ENCODE peak calls at places on chromosomes 1 and 21, in seven cellular contexts. One of them, this sample, is unnamed.

GRCh38 chr1:154237880-154238506 is 17.2 kb downstream of the UBAP2L start:
- DNase-seq in PC-9: no peak
- DNase-seq in tibial nerve: no peak
- DNase-seq in Peyer's patch: no peak
- DNase-seq in fibroblast of lung: no peak
- DNase-seq in tibial artery: no peak
- DNase-seq in gastrocnemius medialis: no peak
- DNase-seq in this sample: no peak

GRCh38 chr1:15627343-15627988 is 10.2 kb downstream of the DDI2 start:
- DNase-seq in PC-9: no peak
- DNase-seq in tibial nerve: no peak
- DNase-seq in Peyer's patch: no peak
- DNase-seq in fibroblast of lung: no peak
- DNase-seq in tibial artery: no peak
- DNase-seq in gastrocnemius medialis: no peak
- DNase-seq in this sample: no peak

GRCh38 chr1:5978452-5978851 is 13.8 kb downstream of the NPHP4 start:
- DNase-seq in PC-9: no peak
- DNase-seq in tibial nerve: no peak
- DNase-seq in Peyer's patch: no peak
- DNase-seq in fibroblast of lung: peak
- DNase-seq in tibial artery: peak
- DNase-seq in gastrocnemius medialis: no peak
- DNase-seq in this sample: no peak

GRCh38 chr1:93056214-93056613 is 22.9 kb upstream of the MTF2 start:
- DNase-seq in PC-9: no peak
- DNase-seq in tibial nerve: no peak
- DNase-seq in Peyer's patch: no peak
- DNase-seq in fibroblast of lung: peak
- DNase-seq in tibial artery: no peak
- DNase-seq in gastrocnemius medialis: no peak
- DNase-seq in this sample: peak

GRCh38 chr1:152162826-152163463 is 3.9 kb upstream of the RPTN start:
- DNase-seq in PC-9: no peak
- DNase-seq in tibial nerve: no peak
- DNase-seq in Peyer's patch: no peak
- DNase-seq in fibroblast of lung: peak
- DNase-seq in tibial artery: no peak
- DNase-seq in gastrocnemius medialis: no peak
- DNase-seq in this sample: peak

GRCh38 chr1:156848461-156849150 is 10.3 kb downstream of the INSRR start:
- DNase-seq in PC-9: peak
- DNase-seq in tibial nerve: no peak
- DNase-seq in Peyer's patch: peak
- DNase-seq in fibroblast of lung: peak
- DNase-seq in tibial artery: no peak
- DNase-seq in gastrocnemius medialis: no peak
- DNase-seq in this sample: no peak

GRCh38 chr1:3135073-3135745 is 66.2 kb downstream of the PRDM16 start:
- DNase-seq in PC-9: no peak
- DNase-seq in tibial nerve: no peak
- DNase-seq in Peyer's patch: no peak
- DNase-seq in fibroblast of lung: no peak
- DNase-seq in tibial artery: no peak
- DNase-seq in gastrocnemius medialis: no peak
- DNase-seq in this sample: no peak

GRCh38 chr1:248810727-248811513 is 14.8 kb downstream of the SH3BP5L start:
- DNase-seq in PC-9: peak
- DNase-seq in tibial nerve: no peak
- DNase-seq in Peyer's patch: no peak
- DNase-seq in fibroblast of lung: no peak
- DNase-seq in tibial artery: no peak
- DNase-seq in gastrocnemius medialis: peak
- DNase-seq in this sample: no peak

GRCh38 chr1:1433804-1434130 is 1.7 kb upstream of the VWA1 start:
- DNase-seq in PC-9: peak
- DNase-seq in tibial nerve: no peak
- DNase-seq in Peyer's patch: no peak
- DNase-seq in fibroblast of lung: peak
- DNase-seq in tibial artery: peak
- DNase-seq in gastrocnemius medialis: no peak
- DNase-seq in this sample: no peak

GRCh38 chr21:45486443-45487160 is 55.6 kb downstream of the SLC19A1 start:
- DNase-seq in PC-9: no peak
- DNase-seq in tibial nerve: no peak
- DNase-seq in Peyer's patch: no peak
- DNase-seq in fibroblast of lung: no peak
- DNase-seq in tibial artery: no peak
- DNase-seq in gastrocnemius medialis: no peak
- DNase-seq in this sample: no peak

GRCh38 chr1:210233495-210234253 is 1.1 kb downstream of the SERTAD4 start:
- DNase-seq in PC-9: peak
- DNase-seq in tibial nerve: no peak
- DNase-seq in Peyer's patch: no peak
- DNase-seq in fibroblast of lung: peak
- DNase-seq in tibial artery: peak
- DNase-seq in gastrocnemius medialis: no peak
- DNase-seq in this sample: no peak
- H3K4me3 ChIP-seq in PC-9: peak
- H3K4me3 ChIP-seq in tibial nerve: peak
- H3K4me3 ChIP-seq in Peyer's patch: peak
- H3K4me3 ChIP-seq in fibroblast of lung: peak
- H3K4me3 ChIP-seq in tibial artery: peak
- H3K4me3 ChIP-seq in gastrocnemius medialis: peak
- H3K4me3 ChIP-seq in this sample: peak

GRCh38 chr21:35026153-35026499 is 23.0 kb downstream of the RUNX1 start:
- DNase-seq in PC-9: no peak
- DNase-seq in tibial nerve: no peak
- DNase-seq in Peyer's patch: no peak
- DNase-seq in fibroblast of lung: peak
- DNase-seq in tibial artery: no peak
- DNase-seq in gastrocnemius medialis: no peak
- DNase-seq in this sample: no peak

GRCh38 chr21:35028451-35028757 is 20.7 kb downstream of the RUNX1 start:
- DNase-seq in PC-9: no peak
- DNase-seq in tibial nerve: no peak
- DNase-seq in Peyer's patch: no peak
- DNase-seq in fibroblast of lung: no peak
- DNase-seq in tibial artery: no peak
- DNase-seq in gastrocnemius medialis: no peak
- DNase-seq in this sample: no peak

GRCh38 chr21:35025206-35026152 is 23.6 kb downstream of the RUNX1 start:
- DNase-seq in PC-9: no peak
- DNase-seq in tibial nerve: no peak
- DNase-seq in Peyer's patch: no peak
- DNase-seq in fibroblast of lung: no peak
- DNase-seq in tibial artery: no peak
- DNase-seq in gastrocnemius medialis: no peak
- DNase-seq in this sample: no peak

GRCh38 chr21:35026617-35027557 is 22.2 kb downstream of the RUNX1 start:
- DNase-seq in PC-9: no peak
- DNase-seq in tibial nerve: peak
- DNase-seq in Peyer's patch: peak
- DNase-seq in fibroblast of lung: peak
- DNase-seq in tibial artery: peak
- DNase-seq in gastrocnemius medialis: no peak
- DNase-seq in this sample: no peak

DNA sequence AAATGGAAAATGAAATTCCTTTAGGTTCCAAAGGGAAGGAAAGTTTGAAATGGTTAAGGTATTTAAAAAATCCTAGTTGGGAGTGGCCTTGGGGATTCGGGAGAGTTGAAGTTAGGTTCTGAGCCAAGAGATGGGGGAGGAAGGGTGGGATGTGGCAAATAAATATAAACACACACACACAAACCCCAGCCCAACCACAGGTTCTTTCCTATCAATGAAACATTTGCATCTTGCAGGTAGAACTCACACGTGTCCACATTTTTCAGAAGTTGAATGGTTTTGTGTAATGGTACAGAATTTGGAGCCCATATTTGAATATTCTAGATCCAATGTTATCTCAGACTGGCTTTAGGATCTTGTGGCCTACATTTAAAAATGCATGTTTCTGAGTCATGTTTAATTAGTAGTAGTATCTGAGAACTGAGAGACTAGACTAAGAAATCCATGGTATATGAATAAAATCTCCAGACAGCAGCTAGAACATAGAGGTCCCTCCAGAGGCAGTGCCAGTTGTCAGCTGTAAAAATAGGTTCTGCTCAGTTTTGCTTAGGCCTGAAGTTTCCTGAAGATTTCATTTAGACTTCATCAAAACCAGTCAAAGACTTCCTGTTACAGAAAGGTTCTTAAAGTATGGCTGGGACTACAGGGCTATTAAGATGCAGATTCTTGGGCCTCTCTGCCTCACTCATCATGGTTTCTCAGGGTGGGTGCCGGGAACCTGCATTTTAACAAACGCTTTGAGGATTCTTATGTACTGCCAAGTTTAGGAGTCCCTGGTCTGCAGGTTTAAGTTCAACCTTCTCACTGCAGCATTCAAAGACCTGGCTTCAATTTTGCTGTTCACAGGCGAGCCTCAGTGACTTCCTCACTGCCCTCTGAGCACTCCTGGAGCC is 21.3 kb downstream of the RUNX1 start:
- DNase-seq in PC-9: no peak
- DNase-seq in tibial nerve: no peak
- DNase-seq in Peyer's patch: no peak
- DNase-seq in fibroblast of lung: no peak
- DNase-seq in tibial artery: no peak
- DNase-seq in gastrocnemius medialis: no peak
- DNase-seq in this sample: no peak
- H3K4me3 ChIP-seq in PC-9: no peak
- H3K4me3 ChIP-seq in tibial nerve: no peak
- H3K4me3 ChIP-seq in Peyer's patch: no peak
- H3K4me3 ChIP-seq in fibroblast of lung: no peak
- H3K4me3 ChIP-seq in tibial artery: no peak
- H3K4me3 ChIP-seq in gastrocnemius medialis: no peak
- H3K4me3 ChIP-seq in this sample: no peak

GRCh38 chr1:167924553-167925223 is 10.8 kb upstream of the ADCY10 start:
- DNase-seq in PC-9: no peak
- DNase-seq in tibial nerve: no peak
- DNase-seq in Peyer's patch: no peak
- DNase-seq in fibroblast of lung: no peak
- DNase-seq in tibial artery: no peak
- DNase-seq in gastrocnemius medialis: no peak
- DNase-seq in this sample: no peak

GRCh38 chr1:167923324-167924039 is 9.5 kb upstream of the ADCY10 start:
- DNase-seq in PC-9: no peak
- DNase-seq in tibial nerve: no peak
- DNase-seq in Peyer's patch: no peak
- DNase-seq in fibroblast of lung: no peak
- DNase-seq in tibial artery: no peak
- DNase-seq in gastrocnemius medialis: no peak
- DNase-seq in this sample: no peak

GRCh38 chr1:167922611-167923074 is 8.7 kb upstream of the ADCY10 start:
- DNase-seq in PC-9: no peak
- DNase-seq in tibial nerve: no peak
- DNase-seq in Peyer's patch: no peak
- DNase-seq in fibroblast of lung: no peak
- DNase-seq in tibial artery: no peak
- DNase-seq in gastrocnemius medialis: no peak
- DNase-seq in this sample: no peak

GRCh38 chr1:167922023-167922422 is 8.1 kb upstream of the ADCY10 start:
- DNase-seq in PC-9: no peak
- DNase-seq in tibial nerve: no peak
- DNase-seq in Peyer's patch: no peak
- DNase-seq in fibroblast of lung: peak
- DNase-seq in tibial artery: no peak
- DNase-seq in gastrocnemius medialis: no peak
- DNase-seq in this sample: no peak

DNA sequence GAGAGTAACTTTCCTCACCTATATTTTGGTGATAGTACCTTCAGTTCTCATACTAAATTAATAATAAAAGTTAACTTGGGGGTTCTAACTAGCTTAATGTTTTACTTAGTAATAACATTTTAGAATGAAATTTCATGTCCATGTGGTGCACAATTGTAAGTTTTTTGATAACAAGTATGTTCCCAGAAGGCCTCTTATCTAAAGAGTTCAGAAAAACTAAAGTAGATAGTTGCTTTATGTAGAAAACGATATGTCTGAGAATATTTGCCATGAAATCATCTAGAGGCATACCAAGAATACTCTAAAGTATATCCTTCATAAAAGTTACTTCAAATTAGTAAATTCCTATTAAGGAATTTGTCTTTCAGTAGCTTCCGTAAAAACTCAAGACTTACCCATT is 10.2 kb upstream of the ADCY10 start:
- DNase-seq in PC-9: no peak
- DNase-seq in tibial nerve: no peak
- DNase-seq in Peyer's patch: no peak
- DNase-seq in fibroblast of lung: no peak
- DNase-seq in tibial artery: no peak
- DNase-seq in gastrocnemius medialis: no peak
- DNase-seq in this sample: no peak
- H3K4me3 ChIP-seq in PC-9: no peak
- H3K4me3 ChIP-seq in tibial nerve: no peak
- H3K4me3 ChIP-seq in Peyer's patch: no peak
- H3K4me3 ChIP-seq in fibroblast of lung: no peak
- H3K4me3 ChIP-seq in tibial artery: no peak
- H3K4me3 ChIP-seq in gastrocnemius medialis: no peak
- H3K4me3 ChIP-seq in this sample: no peak

DNA sequence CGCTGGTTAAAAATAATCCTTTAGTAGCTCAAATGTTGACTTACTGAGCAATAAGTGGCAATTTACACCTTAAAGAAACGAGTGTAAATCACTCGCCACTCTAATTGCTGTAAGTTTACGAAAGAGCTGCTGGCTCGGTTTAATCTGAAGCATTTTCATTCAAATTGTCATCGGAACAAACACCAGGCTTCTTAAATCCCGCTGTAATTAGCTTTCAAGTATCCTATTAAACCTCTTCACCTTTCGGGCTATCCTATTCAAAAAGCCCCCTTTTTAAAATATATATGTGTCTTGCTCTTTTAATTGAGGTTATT is 1.6 kb downstream of the LHX8 start:
- DNase-seq in PC-9: no peak
- DNase-seq in tibial nerve: no peak
- DNase-seq in Peyer's patch: no peak
- DNase-seq in fibroblast of lung: no peak
- DNase-seq in tibial artery: no peak
- DNase-seq in gastrocnemius medialis: no peak
- DNase-seq in this sample: no peak
- H3K4me3 ChIP-seq in PC-9: no peak
- H3K4me3 ChIP-seq in tibial nerve: no peak
- H3K4me3 ChIP-seq in Peyer's patch: peak
- H3K4me3 ChIP-seq in fibroblast of lung: peak
- H3K4me3 ChIP-seq in tibial artery: no peak
- H3K4me3 ChIP-seq in gastrocnemius medialis: peak
- H3K4me3 ChIP-seq in this sample: no peak

DNA sequence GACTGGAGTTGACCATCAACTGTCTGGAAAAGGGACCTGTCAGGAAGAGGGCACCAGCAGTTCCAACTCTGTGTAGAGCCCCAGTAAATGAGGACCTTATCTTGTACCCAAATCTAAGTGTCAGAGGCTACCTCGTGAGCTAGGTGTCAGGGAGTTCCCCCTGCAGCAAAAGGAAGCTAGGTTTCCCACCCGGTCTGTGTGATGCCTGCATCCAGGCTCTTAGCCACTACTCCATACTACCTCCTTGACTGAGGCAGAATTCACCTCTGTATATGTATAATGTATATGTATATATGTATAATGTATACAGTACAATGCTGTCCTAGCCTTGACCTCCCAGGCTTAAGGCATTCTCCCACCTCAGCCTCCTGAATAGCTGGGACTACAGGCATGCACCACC is 15.5 kb upstream of the LUZP1 start:
- DNase-seq in PC-9: no peak
- DNase-seq in tibial nerve: no peak
- DNase-seq in Peyer's patch: no peak
- DNase-seq in fibroblast of lung: no peak
- DNase-seq in tibial artery: no peak
- DNase-seq in gastrocnemius medialis: no peak
- DNase-seq in this sample: no peak
- H3K4me3 ChIP-seq in PC-9: no peak
- H3K4me3 ChIP-seq in tibial nerve: peak
- H3K4me3 ChIP-seq in Peyer's patch: peak
- H3K4me3 ChIP-seq in fibroblast of lung: no peak
- H3K4me3 ChIP-seq in tibial artery: peak
- H3K4me3 ChIP-seq in gastrocnemius medialis: peak
- H3K4me3 ChIP-seq in this sample: no peak

This sample was measured in skeletal muscle cell.